ENCODE peak calls at places on chromosomes 13 and 19, in nine cellular contexts. N is foreskin fibroblast; Q is MM.1S; J is body of pancreas; B is tibial artery; E is CD4-positive, alpha-beta T cell; K is foreskin keratinocyte; D is neural progenitor cell; T is neural crest cell. L is an unnamed sample.

GRCh38 chr19:9431475-9431874 is 3.9 kb downstream of the ZNF266 start:
- DNase-seq in Q (no peak), B (no peak), D (peak; percentile 58), J (no peak), K (no peak), T (peak; percentile 50), E (peak; percentile 44), N (no peak), L (no peak)

GRCh38 chr13:79709526-79709925 is 228.6 kb downstream of the NDFIP2 start:
- DNase-seq in Q (no peak), B (no peak), D (no peak), N (no peak), E (no peak), T (no peak), J (no peak), K (no peak), L (no peak)

GRCh38 chr13:32048816-32049215 is 17.2 kb downstream of the FRY start:
- DNase-seq in B (no peak), E (no peak), K (no peak), D (no peak), N (peak; percentile 3), T (no peak), Q (no peak), J (no peak), L (no peak)

GRCh38 chr19:6458695-6459355 is 767 bp downstream of the SLC25A23 start:
- DNase-seq in B (peak; percentile 67), Q (no peak), E (no peak), J (peak; percentile 44), K (no peak), D (peak; percentile 11), N (no peak), T (no peak), L (peak; percentile 24)

GRCh38 chr19:31448221-31448657 is 99.0 kb upstream of the TSHZ3 start:
- DNase-seq in J (peak; percentile 44), B (no peak), Q (no peak), E (no peak), K (peak; percentile 80), D (no peak), T (no peak), N (peak; percentile 82), L (no peak)

GRCh38 chr19:10404888-10405808 is 1.8 kb upstream of the CDC37 start:
- DNase-seq in J (no peak), K (no peak), T (no peak), N (no peak), E (peak; percentile 56), D (peak; percentile 37), Q (no peak), B (no peak), L (no peak)

GRCh38 chr13:43389573-43389972 is 366.2 kb downstream of the DNAJC15 start:
- DNase-seq in N (peak; percentile 21), E (no peak), Q (no peak), J (no peak), K (no peak), B (no peak), T (no peak), D (no peak), L (no peak)

GRCh38 chr19:46611791-46612190 is 10.7 kb downstream of the CALM3 start:
- DNase-seq in D (no peak), Q (no peak), B (peak; percentile 59), J (no peak), T (no peak), E (no peak), N (no peak), K (no peak), L (no peak)

GRCh38 chr19:19458110-19458816 is 52.8 kb downstream of the GATAD2A start:
- DNase-seq in Q (no peak), K (no peak), T (no peak), D (no peak), J (no peak), N (peak; percentile 32), E (no peak), B (no peak), L (no peak)
- TF ChIP-seq CTCF in Q (no peak), K (no peak), T (no peak), D (no peak), J (no peak), N (no peak), E (no peak), B (no peak), L (no peak)

GRCh38 chr19:1377176-1377964 is 6.3 kb upstream of the NDUFS7 start:
- DNase-seq in E (no peak), T (no peak), B (no peak), K (no peak), Q (no peak), N (no peak), J (no peak), D (no peak), L (no peak)

GRCh38 chr19:1379126-1379905 is 4.4 kb upstream of the NDUFS7 start:
- DNase-seq in Q (no peak), K (no peak), J (no peak), N (no peak), T (no peak), B (no peak), E (no peak), D (no peak), L (no peak)

GRCh38 chr19:1376415-1376805 is 7.3 kb upstream of the NDUFS7 start:
- DNase-seq in T (no peak), B (no peak), E (no peak), J (no peak), Q (no peak), N (no peak), D (no peak), K (no peak), L (no peak)

GRCh38 chr19:1379961-1380489 is 3.7 kb upstream of the NDUFS7 start:
- DNase-seq in E (no peak), J (no peak), N (no peak), D (no peak), B (no peak), T (no peak), Q (no peak), K (no peak), L (no peak)

DNA sequence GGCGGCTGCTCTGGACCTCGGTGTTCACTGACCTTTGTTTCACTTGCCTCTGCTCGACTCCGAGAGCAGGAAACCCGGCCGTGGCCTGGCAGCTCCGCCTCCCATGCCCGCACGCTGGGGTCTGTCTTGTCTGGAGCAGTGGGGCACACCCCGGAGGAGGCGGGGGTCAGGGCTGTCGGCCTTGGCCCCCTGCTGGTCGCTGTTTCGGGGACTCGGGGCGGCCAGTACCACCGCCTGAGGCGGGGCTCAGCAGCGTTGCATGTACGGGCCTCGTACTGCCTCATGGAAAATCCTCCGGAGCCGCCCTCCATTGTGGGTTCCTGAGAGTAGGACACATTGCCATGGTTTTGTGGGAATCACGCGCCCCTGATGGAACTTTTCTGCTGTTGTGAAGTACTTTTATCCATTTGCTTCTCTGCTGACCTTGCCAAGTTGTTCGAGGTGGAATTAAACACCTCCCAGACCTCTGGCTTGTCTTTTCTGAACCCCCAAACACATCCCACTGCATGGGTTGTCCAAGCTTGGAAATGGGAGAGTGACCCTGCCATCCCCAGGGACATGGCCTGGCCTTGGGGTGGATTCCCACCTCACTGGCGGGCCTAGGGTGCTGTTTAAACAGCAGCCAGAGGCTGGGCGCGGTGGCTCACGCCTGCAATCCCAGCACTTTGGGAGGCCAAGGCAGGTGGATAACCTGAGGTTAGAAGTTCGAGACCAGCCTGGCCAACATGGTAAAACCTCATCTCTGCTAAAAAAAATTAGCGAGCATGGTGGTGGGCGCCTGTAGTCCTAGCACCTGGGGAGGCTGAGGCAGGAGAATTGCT is 5.5 kb upstream of the NDUFS7 start:
- DNase-seq in N (no peak), B (no peak), D (no peak), T (no peak), J (no peak), K (no peak), Q (no peak), E (no peak), L (no peak)
- TF ChIP-seq CTCF in N (no peak), B (no peak), D (no peak), T (peak; percentile 13), J (no peak), K (no peak), Q (no peak), E (no peak), L (no peak)

DNA sequence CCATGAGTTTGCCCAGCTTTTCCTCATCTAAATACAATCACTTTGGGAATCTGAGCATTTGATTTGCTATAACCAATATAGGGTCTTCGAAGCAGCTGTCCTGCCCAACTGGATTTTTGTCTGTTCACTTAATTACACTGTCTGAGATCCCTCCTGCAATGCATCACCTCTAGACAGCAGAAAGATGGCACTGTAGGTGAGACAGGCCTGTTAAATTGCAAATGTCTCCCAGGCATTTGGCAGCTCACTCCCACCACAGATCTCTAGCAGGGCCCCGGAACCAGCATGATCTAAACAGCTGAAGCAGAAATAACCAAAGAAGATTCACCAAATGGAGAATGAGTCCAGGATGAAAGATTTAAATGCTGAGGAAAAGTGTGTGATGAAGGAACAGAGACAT is 41.9 kb upstream of the SERPINE3 start:
- DNase-seq in T (no peak), E (no peak), B (no peak), D (no peak), N (no peak), Q (no peak), J (no peak), K (no peak), L (no peak)
- TF ChIP-seq CTCF in T (no peak), E (no peak), B (no peak), D (no peak), N (no peak), Q (no peak), J (no peak), K (peak; percentile 19), L (no peak)

GRCh38 chr19:17605117-17605516 is 49.7 kb downstream of the COLGALT1 start:
- DNase-seq in Q (no peak), J (no peak), T (no peak), B (no peak), E (no peak), K (no peak), N (no peak), D (no peak), L (no peak)

GRCh38 chr19:17607936-17608335 is 52.5 kb downstream of the COLGALT1 start:
- DNase-seq in B (no peak), E (no peak), K (no peak), N (no peak), T (no peak), J (no peak), Q (no peak), D (no peak), L (no peak)

GRCh38 chr19:17604372-17605025 is 49.0 kb downstream of the COLGALT1 start:
- DNase-seq in D (no peak), N (no peak), J (no peak), Q (no peak), E (no peak), K (no peak), T (no peak), B (no peak), L (no peak)

GRCh38 chr19:17606786-17607185 is 51.3 kb downstream of the COLGALT1 start:
- DNase-seq in K (no peak), T (no peak), B (no peak), N (no peak), Q (no peak), E (no peak), J (no peak), D (peak; percentile 39), L (no peak)

DNA sequence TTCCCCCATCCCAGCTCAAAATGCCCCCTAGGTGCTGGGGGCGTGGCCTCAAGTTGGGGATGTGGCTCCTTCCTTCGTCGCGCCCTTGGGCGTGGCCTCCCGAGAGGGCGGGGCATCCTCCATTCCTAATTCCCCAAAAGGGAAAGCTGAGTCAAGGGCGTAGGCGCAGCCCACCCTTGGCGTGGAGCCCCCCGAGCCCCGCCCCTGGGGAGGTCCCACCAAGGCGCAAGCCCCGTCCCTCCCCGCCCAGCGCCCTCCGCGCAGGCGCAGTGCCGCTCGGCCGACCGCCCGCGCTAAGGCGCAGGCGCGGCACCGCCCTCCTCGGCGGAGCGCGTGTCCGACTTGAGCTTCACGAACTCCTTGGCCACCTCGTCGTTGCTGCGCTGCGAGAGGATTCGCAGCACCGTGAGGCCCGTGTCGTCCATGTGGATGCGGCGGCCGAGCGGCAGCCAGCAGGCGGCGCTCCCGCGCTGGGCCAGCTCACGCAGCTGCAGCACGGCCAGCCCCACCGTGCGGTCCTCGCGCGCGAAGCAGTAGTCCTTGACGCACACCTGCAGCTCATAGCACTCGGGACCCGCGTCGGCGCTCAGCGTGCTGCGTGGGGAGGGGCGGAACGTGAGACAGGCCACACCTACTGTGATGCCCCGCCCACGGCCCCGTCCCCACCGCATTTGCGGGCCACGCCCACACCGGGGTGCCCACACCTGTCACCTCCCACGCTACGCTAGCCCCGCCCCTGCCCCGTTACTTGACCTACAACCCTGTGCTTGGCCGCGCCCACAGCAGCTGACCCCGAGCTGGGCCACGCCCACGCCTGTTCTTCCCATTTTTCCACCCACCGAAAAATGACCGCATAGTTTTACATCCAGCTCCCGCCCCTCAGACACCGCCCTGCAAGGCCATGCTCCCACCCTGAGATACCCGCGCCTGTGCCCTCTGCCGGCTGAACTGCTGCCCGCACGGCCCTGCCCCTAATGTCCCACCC is 50.6 kb downstream of the COLGALT1 start:
- DNase-seq in J (peak; percentile 70), T (peak; percentile 78), Q (peak; percentile 70), N (peak; percentile 70), D (peak; percentile 96), E (peak; percentile 82), B (peak; percentile 83), K (peak; percentile 73), L (peak; percentile 86)
- TF ChIP-seq CTCF in J (peak; percentile 47), T (peak; percentile 72), Q (peak; percentile 47), N (peak; percentile 48), D (peak; percentile 72), E (peak; percentile 58), B (peak; percentile 80), K (peak; percentile 83), L (peak; percentile 12)

L was measured in Calu3.